ENCODE peak calls at places on chromosomes 3 and 15, in seven cellular contexts. V is NB4; W is C1 segment of cervical spinal cord; Q is stimulated activated CD8-positive, alpha-beta memory T cell treated with anti-CD3 and anti-CD28 coated beads, Interleukin-7, amount 100 ng/mL, for 24 hours; D is stimulated activated CD4-positive, alpha-beta T cell treated with anti-CD3 and anti-CD28 coated beads, Interleukin-12 subunit alpha, Interleukin-12 subunit beta, amount 100 ng/mL, for 4 hours; R is activated T-cell treated with anti-CD3 and anti-CD28 coated beads for 1 hour; Y is EL. Z is an unnamed sample.

GRCh38 chr15:89367485-89368451 is 33.1 kb upstream of the POLG start:
- DNase-seq in V (no peak), W (no peak), Q (no peak), D (no peak), R (no peak), Y (no peak), Z (no peak)

GRCh38 chr15:64146520-64146884 is 5.0 kb upstream of the SNX22 start:
- DNase-seq in V (no peak), W (no peak), Q (no peak), D (no peak), R (no peak), Y (no peak), Z (no peak)

GRCh38 chr15:63318344-63318743 is 40.9 kb downstream of the APH1B start:
- DNase-seq in V (no peak), W (no peak), Q (no peak), D (no peak), R (no peak), Y (no peak), Z (no peak)

GRCh38 chr3:69212411-69213160 is 90.2 kb upstream of the LMOD3 start:
- DNase-seq in V (peak), W (no peak), Q (no peak), D (no peak), R (no peak), Y (peak), Z (no peak)

GRCh38 chr3:61562042-61562809 is 855 bp downstream of the PTPRG start:
- DNase-seq in V (no peak), W (no peak), Q (no peak), D (no peak), R (no peak), Y (peak), Z (no peak)

GRCh38 chr3:101902041-101902440 is 52.7 kb downstream of the NFKBIZ start:
- DNase-seq in V (peak), W (no peak), Q (no peak), D (no peak), R (no peak), Y (peak), Z (no peak)

GRCh38 chr15:67144609-67145306 is 79.4 kb downstream of the SMAD3 start:
- DNase-seq in V (peak), W (no peak), Q (no peak), D (no peak), R (no peak), Y (peak), Z (no peak)

GRCh38 chr15:29103825-29104565 is 165.6 kb downstream of the NSMCE3 start:
- DNase-seq in V (peak), W (peak), Q (peak), D (peak), R (peak), Y (peak), Z (peak)

GRCh38 chr3:37620071-37620635 is 241.5 kb upstream of the CTDSPL start:
- DNase-seq in V (peak), W (no peak), Q (no peak), D (no peak), R (no peak), Y (no peak), Z (no peak)

GRCh38 chr3:12451481-12451880 is 32.8 kb upstream of the TSEN2 start:
- DNase-seq in V (peak), W (no peak), Q (no peak), D (no peak), R (no peak), Y (no peak), Z (no peak)

GRCh38 chr3:149377408-149378111 is at the start of gene TM4SF1:
- DNase-seq in V (no peak), W (no peak), Q (no peak), D (no peak), R (no peak), Y (peak), Z (no peak)

GRCh38 chr15:42215854-42216829 is 8.0 kb upstream of the VPS39 start:
- DNase-seq in V (peak), W (no peak), Q (no peak), D (no peak), R (no peak), Y (no peak), Z (no peak)

GRCh38 chr15:60183366-60183765 is 179.3 kb downstream of the FOXB1 start:
- DNase-seq in V (no peak), W (no peak), Q (no peak), D (no peak), R (no peak), Y (no peak), Z (no peak)

GRCh38 chr3:100374521-100374920 is 26.4 kb downstream of the TOMM70 start:
- DNase-seq in V (no peak), W (no peak), Q (no peak), D (no peak), R (no peak), Y (no peak), Z (no peak)

GRCh38 chr3:53350652-53351051 is 3.3 kb upstream of the DCP1A start:
- DNase-seq in V (peak), W (no peak), Q (no peak), D (no peak), R (no peak), Y (peak), Z (no peak)

GRCh38 chr3:55911256-55911655 is 424.1 kb upstream of the WNT5A start:
- DNase-seq in V (no peak), W (no peak), Q (no peak), D (no peak), R (no peak), Y (no peak), Z (no peak)

Z was measured in activated naive CD4-positive, alpha-beta T cell treated with anti-CD3 and anti-CD28 coated beads, Interleukin-2, amount 50 U/mL, for 16 hours.